ENCODE peak calls at places on chromosomes 12 and 14, in five cellular contexts. U, R, V, B and O are unnamed samples.

GRCh38 chr14:72155379-72155993 is 223.3 kb downstream of the RGS6 start:
- DNase-seq in B (no peak), V (no peak), R (no peak), U (no peak), O (no peak)

GRCh38 chr12:86698581-86698980 is 442.4 kb upstream of the MGAT4C start:
- DNase-seq in V (no peak), R (no peak), B (peak; percentile 16), U (no peak), O (no peak)

GRCh38 chr14:30349515-30349914 is 209.4 kb upstream of the G2E3 start:
- DNase-seq in V (no peak), U (no peak), B (no peak), R (no peak), O (no peak)

GRCh38 chr14:77131206-77131605 is 10.4 kb downstream of the ZDHHC22 start:
- DNase-seq in B (no peak), R (no peak), V (no peak), U (no peak), O (no peak)

GRCh38 chr12:8120072-8120713 is 3.2 kb upstream of the CLEC4A start:
- DNase-seq in B (no peak), R (no peak), U (no peak), V (no peak), O (no peak)

GRCh38 chr12:27619308-27619707 is 76.9 kb upstream of the REP15 start:
- DNase-seq in U (no peak), R (no peak), B (peak; percentile 88), V (no peak), O (peak; percentile 86)

GRCh38 chr14:60956202-60956601 is 24.7 kb downstream of the TRMT5 start:
- DNase-seq in B (no peak), R (no peak), V (no peak), U (no peak), O (no peak)

GRCh38 chr12:65958456-65958855 is 134.2 kb downstream of the HMGA2 start:
- DNase-seq in B (no peak), U (no peak), R (no peak), V (no peak), O (no peak)

GRCh38 chr12:26651566-26652188 is 181.3 kb downstream of the ITPR2 start:
- DNase-seq in U (no peak), B (peak; percentile 81), V (peak; percentile 39), R (peak; percentile 37), O (peak; percentile 61)

GRCh38 chr12:93058280-93058679 is 129.2 kb upstream of the EEA1 start:
- DNase-seq in B (no peak), V (no peak), U (no peak), R (no peak), O (no peak)

GRCh38 chr12:94732367-94732990 is 82.1 kb upstream of the TMCC3 start:
- DNase-seq in U (no peak), B (no peak), R (no peak), V (no peak), O (no peak)

DNA sequence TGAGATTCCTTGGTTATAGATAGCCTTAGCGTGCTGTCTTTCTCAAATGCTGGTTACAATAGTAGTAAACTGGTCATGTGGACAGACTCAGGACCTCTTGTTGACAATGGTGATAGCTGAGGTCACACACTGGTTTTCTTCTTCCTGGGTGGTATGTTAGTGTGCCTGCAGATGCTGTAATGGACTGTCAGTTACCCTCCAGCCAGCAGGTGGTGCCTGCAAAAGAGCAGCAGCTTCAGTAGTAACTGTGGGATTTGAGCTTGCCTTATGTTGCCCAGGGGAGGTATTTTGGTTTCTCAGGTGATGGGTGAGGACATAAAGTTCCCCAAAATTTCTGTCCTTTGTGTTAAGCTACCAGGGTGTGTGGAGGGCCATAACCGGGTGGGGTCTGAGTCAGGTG is 33.7 kb upstream of the SCAF11 start:
- DNase-seq in V (no peak), R (no peak), B (no peak), U (no peak), O (no peak)
- TF ChIP-seq CTCF in V (no peak), R (no peak), B (no peak), U (no peak), O (no peak)

GRCh38 chr12:123056709-123057108 is 76.2 kb downstream of the ARL6IP4 start:
- DNase-seq in V (no peak), B (no peak), R (no peak), U (no peak), O (no peak)
- TF ChIP-seq CTCF in V (no peak), B (no peak), R (no peak), U (no peak), O (no peak)

GRCh38 chr12:107543841-107544240 is 141.8 kb upstream of the PWP1 start:
- DNase-seq in U (no peak), R (no peak), B (no peak), V (no peak), O (no peak)
- TF ChIP-seq CTCF in U (no peak), R (no peak), B (no peak), V (no peak), O (no peak)

DNA sequence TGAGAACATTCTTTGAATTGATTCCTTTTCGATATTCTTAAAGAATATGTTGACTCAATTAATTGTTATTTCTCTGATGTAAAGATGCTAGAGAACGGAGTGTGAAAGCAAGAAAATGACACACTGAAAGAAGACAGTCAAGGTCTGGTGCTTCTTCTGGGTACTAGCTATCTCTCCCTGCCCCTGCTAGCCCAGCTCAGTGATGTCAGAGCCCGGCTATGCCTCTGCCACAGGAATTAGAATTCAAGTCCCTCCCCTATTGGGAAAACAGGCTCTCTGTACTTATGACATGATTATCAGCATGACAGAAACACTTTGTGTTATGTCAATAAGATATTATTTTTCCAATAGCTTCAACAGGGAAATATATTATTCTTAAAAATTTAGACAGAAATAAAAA is 252.4 kb downstream of the KCNC2 start:
- DNase-seq in V (no peak), R (no peak), U (no peak), B (no peak), O (no peak)
- TF ChIP-seq CTCF in V (no peak), R (no peak), U (no peak), B (no peak), O (no peak)

GRCh38 chr12:109444263-109444662 is 32.8 kb downstream of the KCTD10 start:
- DNase-seq in U (no peak), R (no peak), V (no peak), B (no peak), O (no peak)

GRCh38 chr12:109445224-109445623 is 31.9 kb downstream of the KCTD10 start:
- DNase-seq in V (no peak), R (no peak), U (no peak), B (peak; percentile 82), O (peak; percentile 86)

GRCh38 chr12:109440851-109441490 is 36.1 kb downstream of the KCTD10 start:
- DNase-seq in U (no peak), V (no peak), B (no peak), R (no peak), O (no peak)

GRCh38 chr12:109446869-109447268 is 30.2 kb downstream of the KCTD10 start:
- DNase-seq in R (no peak), V (no peak), B (no peak), U (no peak), O (no peak)

GRCh38 chr12:109443794-109444193 is 33.3 kb downstream of the KCTD10 start:
- DNase-seq in B (no peak), V (peak; percentile 65), R (no peak), U (no peak), O (no peak)
- TF ChIP-seq CTCF in B (no peak), V (no peak), R (no peak), U (no peak), O (no peak)

GRCh38 chr14:53437858-53438257 is 284.7 kb upstream of the DDHD1 start:
- DNase-seq in B (no peak), R (no peak), V (no peak), U (no peak), O (no peak)

GRCh38 chr14:53430870-53431269 is 277.7 kb upstream of the DDHD1 start:
- DNase-seq in B (peak; percentile 9), R (no peak), V (no peak), U (no peak), O (no peak)

DNA sequence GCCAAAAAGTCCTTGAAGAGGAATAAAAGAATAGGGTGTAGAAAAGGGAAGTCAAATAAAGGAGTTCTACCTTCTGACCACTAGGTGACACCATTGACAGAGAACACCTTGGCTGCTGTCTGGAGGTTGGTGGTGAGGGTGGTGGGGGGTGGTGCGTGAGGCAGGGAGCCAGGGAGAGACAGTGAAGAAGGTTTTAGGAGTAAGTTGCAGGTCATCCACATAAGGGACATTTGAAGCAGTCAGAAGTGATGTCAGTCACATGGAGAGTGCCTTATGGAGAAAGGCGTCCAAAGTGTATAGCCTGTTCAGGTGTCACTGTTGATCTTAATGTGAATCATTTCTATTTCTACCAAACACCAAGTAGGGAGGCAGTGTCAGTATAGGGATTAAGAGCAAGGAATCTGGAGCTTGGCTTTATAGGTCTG is 279.3 kb upstream of the DDHD1 start:
- DNase-seq in R (peak; percentile 60), V (no peak), U (no peak), B (peak; percentile 46), O (peak; percentile 35)
- TF ChIP-seq CTCF in R (peak; percentile 63), V (no peak), U (peak; percentile 22), B (peak; percentile 72), O (peak; percentile 90)

GRCh38 chr14:37591311-37591940 is 3.6 kb downstream of the FOXA1 start:
- DNase-seq in V (no peak), B (no peak), R (no peak), U (no peak), O (no peak)
- TF ChIP-seq CTCF in V (no peak), B (peak; percentile 35), R (no peak), U (no peak), O (peak; percentile 49)

DNA sequence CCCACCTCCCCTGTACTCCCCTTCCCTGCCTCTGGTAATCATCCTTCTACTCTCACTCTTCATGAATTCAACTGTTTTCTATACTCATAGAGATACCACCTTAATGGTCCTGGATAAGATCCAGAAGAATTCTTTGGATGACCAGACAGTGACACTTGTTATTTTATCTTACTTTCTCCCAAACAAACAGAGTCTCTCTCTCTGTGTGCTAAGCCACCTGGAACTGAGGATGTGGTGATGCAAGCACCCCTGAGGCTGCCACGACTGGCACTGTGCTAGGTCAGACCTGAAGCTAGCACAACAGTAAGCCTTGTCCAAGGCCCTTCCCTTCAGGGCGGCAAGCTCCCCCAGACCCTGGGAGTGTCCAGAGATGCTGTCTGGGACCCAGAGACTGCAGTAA is 250.2 kb downstream of the C12orf50 start:
- DNase-seq in U (no peak), B (peak; percentile 67), V (no peak), R (no peak), O (no peak)
- TF ChIP-seq CTCF in U (no peak), B (no peak), V (no peak), R (no peak), O (no peak)